ENCODE peak calls at places on chromosome 4, in four cellular contexts. N is IMR-90, D is A549, C is lower lobe of right lung. T is an unnamed sample. For H3K9me3 and H3K4me1, the result is how much of the 10 kb centered on the place peaks cover.

GRCh38 chr4:67892905-67893304 is 9.1 kb upstream of the TMPRSS11D start:
- DNase-seq in N (no peak), D (no peak), C (no peak), T (no peak)

GRCh38 chr4:52904421-52904820 is 42.3 kb downstream of the RASL11B start:
- DNase-seq in N (peak), D (no peak), C (no peak), T (no peak)

GRCh38 chr4:5638976-5639375 is 69.4 kb downstream of the EVC2 start:
- DNase-seq in N (peak), D (peak), C (no peak), T (no peak)

GRCh38 chr4:145773581-145774234 is 93.8 kb downstream of the C4orf51 start:
- DNase-seq in N (no peak), D (no peak), C (no peak), T (no peak)

GRCh38 chr4:163486321-163486720 is 8.2 kb upstream of the TMA16 start:
- DNase-seq in N (no peak), D (no peak), C (no peak), T (no peak)

GRCh38 chr4:174365018-174365587 is 81.4 kb downstream of the CEP44 start:
- DNase-seq in N (peak), D (peak), C (no peak), T (no peak)

GRCh38 chr4:6032249-6033244 is 14.3 kb upstream of the C4orf50 start:
- DNase-seq in N (no peak), D (peak), C (no peak), T (no peak)

GRCh38 chr4:53551963-53552362 is 39.3 kb downstream of the LNX1 start:
- DNase-seq in N (no peak), D (no peak), C (no peak), T (no peak)

GRCh38 chr4:110533940-110534339 is 58.0 kb downstream of the ENPEP start:
- DNase-seq in N (peak), D (peak), C (no peak), T (no peak)

GRCh38 chr4:10622728-10623127 is 61.8 kb downstream of the CLNK start:
- DNase-seq in N (no peak), D (peak), C (no peak), T (no peak)

GRCh38 chr4:76850010-76850441 is 47.9 kb downstream of the SOWAHB start:
- DNase-seq in N (peak), D (peak), C (no peak), T (no peak)

GRCh38 chr4:115113382-115114106 is at the start of gene NDST4:
- DNase-seq in N (no peak), D (peak), C (no peak), T (no peak)

GRCh38 chr4:54930226-54930625 is 195.2 kb downstream of the KDR start:
- DNase-seq in N (peak), D (no peak), C (no peak), T (no peak)

GRCh38 chr4:107624024-107624423 is 96.0 kb downstream of the PAPSS1 start:
- DNase-seq in N (no peak), D (no peak), C (no peak), T (no peak)

GRCh38 chr4:153792893-153793227 is 4.0 kb upstream of the SFRP2 start:
- DNase-seq in N (no peak), D (no peak), C (no peak), T (no peak)

GRCh38 chr4:60155088-60155487 is 1045.0 kb upstream of the ADGRL3 start:
- DNase-seq in N (no peak), D (no peak), C (no peak), T (no peak)

GRCh38 chr4:110193822-110194761 is 4.3 kb downstream of the ELOVL6 start:
- DNase-seq in N (peak), D (peak), C (peak), T (no peak)

GRCh38 chr4:150164956-150165355 is 86.7 kb downstream of the DCLK2 start:
- DNase-seq in N (no peak), D (no peak), C (no peak), T (no peak)

GRCh38 chr4:74838746-74839370 is 44.5 kb upstream of the BTC start:
- DNase-seq in N (peak), D (peak), C (no peak), T (no peak)

GRCh38 chr4:44447563-44448504 is 775 bp downstream of the KCTD8 start:
- DNase-seq in N (no peak), D (peak), C (peak), T (no peak)

GRCh38 chr4:27198971-27199370 is 338.3 kb downstream of the STIM2 start:
- DNase-seq in N (no peak), D (no peak), C (no peak), T (no peak)

GRCh38 chr4:43103048-43103447 is 210.5 kb downstream of the GRXCR1 start:
- DNase-seq in N (no peak), D (no peak), C (no peak), T (no peak)

GRCh38 chr4:87530868-87531267 is 1.7 kb upstream of the SPARCL1 start:
- DNase-seq in N (peak), D (no peak), C (no peak), T (peak)

GRCh38 chr4:4386736-4387392 is at the start of gene NSG1:
- DNase-seq in N (peak), D (peak), C (no peak), T (no peak)

GRCh38 chr4:38114435-38114834 is 154.2 kb downstream of the PTTG2 start:
- DNase-seq in N (no peak), D (no peak), C (no peak), T (no peak)

GRCh38 chr4:168883513-168883912 is 126.5 kb downstream of the CBR4 start:
- DNase-seq in N (peak), D (no peak), C (no peak), T (no peak)

GRCh38 chr4:76341063-76341462 is 34.5 kb downstream of the STBD1 start:
- DNase-seq in N (peak), D (no peak), C (no peak), T (no peak)

GRCh38 chr4:121155893-121156292 is 8.2 kb downstream of the TNIP3 start:
- DNase-seq in N (peak), D (peak), C (no peak), T (no peak)

GRCh38 chr4:6769138-6769983 is 13.2 kb upstream of the KIAA0232 start:
- DNase-seq in N (no peak), D (no peak), C (peak), T (no peak)

GRCh38 chr4:88275516-88275915 is 8.8 kb downstream of the PPM1K start:
- DNase-seq in N (peak), D (no peak), C (no peak), T (no peak)

GRCh38 chr4:20356565-20356964 is 104.9 kb downstream of the SLIT2 start:
- DNase-seq in N (no peak), D (no peak), C (no peak), T (no peak)

GRCh38 chr4:145061325-145061920 is 36.6 kb downstream of the ANAPC10 start:
- DNase-seq in N (peak), D (peak), C (no peak), T (no peak)

GRCh38 chr4:57607616-57608150 is 497.5 kb upstream of the IGFBP7 start:
- DNase-seq in N (no peak), D (no peak), C (no peak), T (no peak)

GRCh38 chr4:3759236-3759635 is 6.9 kb upstream of the ADRA2C start:
- DNase-seq in N (no peak), D (no peak), C (no peak), T (no peak)

GRCh38 chr4:139017861-139018260 is 2.3 kb downstream of the NOCT start:
- DNase-seq in N (no peak), D (no peak), C (no peak), T (no peak)

GRCh38 chr4:25863347-25863784 is 578 bp upstream of the SEL1L3 start:
- DNase-seq in N (no peak), D (peak), C (peak), T (no peak)

GRCh38 chr4:105246712-105247111 is 100.0 kb downstream of the TET2 start:
- DNase-seq in N (peak), D (no peak), C (no peak), T (no peak)

GRCh38 chr4:4203688-4204400 is 22.9 kb downstream of the OTOP1 start:
- DNase-seq in N (no peak), D (no peak), C (no peak), T (no peak)

GRCh38 chr4:2080429-2081300 is 21.5 kb downstream of the NAT8L start:
- DNase-seq in N (no peak), D (no peak), C (no peak), T (no peak)

GRCh38 chr4:386708-387105 is 49.1 kb downstream of the ZNF141 start:
- DNase-seq in N (no peak), D (no peak), C (no peak), T (no peak)
- H3K9me3 ChIP-seq in N (half or more), D (under half), C (half or more), T (half or more)

GRCh38 chr4:8597791-8598190 is 5.2 kb downstream of the CPZ start:
- DNase-seq in N (no peak), D (no peak), C (no peak), T (no peak)

GRCh38 chr4:8600266-8600665 is 7.7 kb downstream of the CPZ start:
- DNase-seq in N (no peak), D (no peak), C (no peak), T (no peak)

GRCh38 chr4:8599657-8600056 is 7.1 kb downstream of the CPZ start:
- DNase-seq in N (peak), D (peak), C (no peak), T (no peak)

GRCh38 chr4:8598391-8599090 is 6.0 kb downstream of the CPZ start:
- DNase-seq in N (no peak), D (no peak), C (no peak), T (no peak)

GRCh38 chr4:8599091-8599460 is 6.5 kb downstream of the CPZ start:
- DNase-seq in N (no peak), D (no peak), C (no peak), T (no peak)
- H3K4me1 ChIP-seq in N (under half), D (under half), C (under half), T (under half)

DNA sequence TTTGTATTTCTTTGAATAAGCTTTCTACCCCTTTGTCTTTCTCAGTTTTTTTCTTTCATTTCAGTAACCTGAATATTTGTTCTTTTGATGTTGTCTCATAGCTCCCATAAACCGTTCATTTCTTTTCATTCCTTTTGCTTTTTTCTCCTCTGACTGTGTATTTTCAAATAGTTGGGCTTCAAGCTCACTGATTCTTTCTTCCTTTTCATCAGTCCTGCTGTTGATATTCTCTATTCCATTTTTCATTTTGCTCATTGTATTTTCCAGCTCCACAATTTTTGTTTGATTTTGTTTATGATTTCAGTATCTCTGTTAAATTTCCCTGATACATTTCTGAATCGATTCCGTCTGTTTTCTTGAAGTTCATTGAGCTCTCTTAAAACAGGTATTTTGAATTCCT is 129.6 kb upstream of the NUDT6 start:
- DNase-seq in N (no peak), D (no peak), C (no peak), T (no peak)
- H3K9me3 ChIP-seq in N (under half), D (under half), C (under half), T (under half)

GRCh38 chr4:151318310-151319006 is 6.9 kb downstream of the SH3D19 start:
- DNase-seq in N (no peak), D (no peak), C (no peak), T (no peak)

GRCh38 chr4:151314509-151314908 is 10.9 kb downstream of the SH3D19 start:
- DNase-seq in N (no peak), D (no peak), C (no peak), T (no peak)

GRCh38 chr4:151316645-151317044 is 8.8 kb downstream of the SH3D19 start:
- DNase-seq in N (no peak), D (no peak), C (no peak), T (no peak)

GRCh38 chr4:151313306-151314028 is 11.9 kb downstream of the SH3D19 start:
- DNase-seq in N (no peak), D (no peak), C (no peak), T (no peak)

DNA sequence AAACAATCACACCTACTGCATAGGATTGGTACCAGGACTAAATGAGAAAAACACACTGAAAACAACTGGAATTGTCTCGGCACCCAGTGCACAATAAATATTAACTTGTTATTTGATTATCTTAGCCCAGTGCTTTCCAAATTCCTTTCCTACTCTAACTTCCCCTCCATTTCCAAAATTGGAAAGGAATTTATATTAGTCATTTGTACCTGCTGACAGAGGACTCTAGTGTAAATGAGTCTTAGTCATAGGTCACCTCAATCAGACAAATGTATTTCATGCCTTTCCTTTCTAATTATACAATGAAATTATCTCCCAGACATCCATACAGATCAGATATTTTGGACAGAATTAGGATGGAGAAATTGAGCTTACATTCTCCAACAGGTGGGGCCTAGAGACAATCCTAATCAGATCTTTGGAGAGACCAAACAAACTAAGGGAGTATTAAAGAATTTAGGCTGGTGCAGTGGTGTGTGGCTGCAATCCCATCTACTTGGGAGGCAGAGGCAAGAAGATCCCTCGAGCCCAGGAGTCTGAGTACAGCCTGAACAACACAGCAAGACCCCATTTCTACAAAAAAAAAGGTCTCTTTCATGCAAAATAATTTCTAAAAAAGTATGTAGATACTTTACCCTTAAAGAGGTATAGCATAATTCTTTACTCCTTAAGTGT is 10.1 kb downstream of the SH3D19 start:
- DNase-seq in N (no peak), D (no peak), C (no peak), T (no peak)
- H3K4me1 ChIP-seq in N (under half), D (under half), C (under half), T (half or more)

GRCh38 chr4:123813901-123814300 is 417.3 kb downstream of the SPRY1 start:
- DNase-seq in N (no peak), D (no peak), C (no peak), T (no peak)

GRCh38 chr4:123816970-123817688 is 420.5 kb downstream of the SPRY1 start:
- DNase-seq in N (no peak), D (no peak), C (no peak), T (no peak)

GRCh38 chr4:123819362-123820035 is 422.9 kb downstream of the SPRY1 start:
- DNase-seq in N (no peak), D (no peak), C (no peak), T (no peak)

GRCh38 chr4:123811763-123812390 is 415.3 kb downstream of the SPRY1 start:
- DNase-seq in N (no peak), D (no peak), C (no peak), T (no peak)

DNA sequence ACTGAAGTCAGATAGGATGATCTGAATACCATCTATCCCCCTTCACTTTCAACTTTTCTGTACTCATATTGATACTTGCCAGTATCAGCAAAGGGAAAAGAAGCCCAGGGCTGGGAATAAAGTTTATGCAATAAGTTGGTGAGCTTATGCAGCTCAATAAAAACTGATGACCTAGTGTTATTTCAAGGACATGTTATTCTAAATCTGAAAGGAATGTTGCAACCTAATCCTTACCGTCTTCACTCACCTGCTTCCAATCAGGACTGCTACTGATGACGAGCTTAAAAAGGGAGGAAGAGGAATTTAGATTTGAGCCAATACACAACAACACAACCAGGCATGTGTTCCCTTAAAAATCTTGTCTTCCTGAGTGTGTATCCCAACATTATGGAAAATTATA is 419.9 kb downstream of the SPRY1 start:
- DNase-seq in N (no peak), D (no peak), C (no peak), T (no peak)
- H3K9me3 ChIP-seq in N (under half), D (under half), C (under half), T (under half)

GRCh38 chr4:78651250-78651860 is 99.8 kb downstream of the ANXA3 start:
- DNase-seq in N (no peak), D (no peak), C (no peak), T (no peak)
- H3K4me1 ChIP-seq in N (under half), D (under half), C (half or more), T (under half)

GRCh38 chr4:82381235-82381634 is 7.4 kb upstream of the HNRNPD start:
- DNase-seq in N (no peak), D (peak), C (no peak), T (no peak)
- H3K9me3 ChIP-seq in N (under half), D (under half), C (under half), T (under half)

GRCh38 chr4:14581741-14582140 is 420.5 kb upstream of the CPEB2 start:
- DNase-seq in N (no peak), D (no peak), C (no peak), T (no peak)
- H3K4me1 ChIP-seq in N (under half), D (under half), C (under half), T (under half)